ENCODE peak calls at places on chromosomes 11 and 22, in seven cellular contexts. D is ovary; R is CD8-positive, alpha-beta T cell; B is stimulated activated CD4-positive, alpha-beta T cell treated with anti-CD3 and anti-CD28 coated beads, Interleukin-1b, Interleukin-23, amount 100 ng/mL, for 24 hours; J is AG04449; L is HT1080; X is psoas muscle. O is an unnamed sample.
A peak's percentile ranks its signal among the peaks of the same experiment; 100 is the strongest.

GRCh38 chr22:19146215-19146968 is 1.9 kb upstream of the ESS2 start:
- DNase-seq in B (no peak), D (no peak), J (no peak), L (no peak), R (no peak), X (no peak), O (no peak)

GRCh38 chr22:19880786-19881569 is 26.3 kb upstream of the GNB1L start:
- DNase-seq in B (no peak), X (peak; percentile 55), L (peak; percentile 99), J (peak; percentile 68), D (peak; percentile 17), R (no peak), O (peak; percentile 73)

GRCh38 chr11:125165664-125166346 is 1.3 kb downstream of the PKNOX2 start:
- DNase-seq in L (no peak), B (no peak), X (no peak), J (no peak), D (no peak), R (no peak), O (no peak)

GRCh38 chr11:59802639-59803176 is 7.9 kb downstream of the MRPL16 start:
- DNase-seq in B (no peak), R (peak; percentile 42), X (no peak), L (peak; percentile 60), D (no peak), J (no peak), O (peak; percentile 52)

GRCh38 chr11:128343134-128343514 is 244.2 kb downstream of the ETS1 start:
- DNase-seq in X (no peak), R (no peak), D (no peak), L (no peak), B (no peak), J (no peak), O (no peak)

GRCh38 chr11:88384678-88385015 is 47.1 kb upstream of the CTSC start:
- DNase-seq in L (peak; percentile 53), D (no peak), B (no peak), J (no peak), R (no peak), X (no peak), O (no peak)

GRCh38 chr11:128956401-128957203 is 13.9 kb upstream of the TP53AIP1 start:
- DNase-seq in R (peak; percentile 12), D (no peak), B (no peak), X (no peak), L (peak; percentile 75), J (peak; percentile 26), O (peak; percentile 84)

GRCh38 chr22:19631899-19632670 is 82.2 kb upstream of the SEPTIN5 start:
- DNase-seq in J (no peak), L (peak; percentile 28), R (peak; percentile 13), B (no peak), D (no peak), X (no peak), O (peak; percentile 7)

GRCh38 chr11:111045408-111045806 is 200.1 kb upstream of the POU2AF2 start:
- DNase-seq in J (no peak), B (no peak), R (no peak), L (no peak), D (no peak), X (no peak), O (no peak)

GRCh38 chr22:19822301-19823117 is 32.2 kb downstream of the GNB1L start:
- DNase-seq in J (no peak), R (no peak), D (no peak), L (no peak), X (no peak), B (no peak), O (no peak)

GRCh38 chr11:9016916-9017642 is 13.3 kb upstream of the NRIP3 start:
- DNase-seq in X (no peak), R (no peak), D (no peak), L (peak; percentile 53), J (no peak), B (no peak), O (no peak)

GRCh38 chr22:45784357-45785277 is 113.0 kb downstream of the ATXN10 start:
- DNase-seq in L (no peak), X (no peak), B (no peak), D (no peak), R (no peak), J (no peak), O (no peak)

GRCh38 chr11:2213384-2213842 is 41.8 kb upstream of the TH start:
- DNase-seq in B (no peak), J (no peak), L (no peak), X (peak; percentile 15), R (peak; percentile 24), D (no peak), O (no peak)

GRCh38 chr11:109644158-109644557 is 222.2 kb downstream of the C11orf87 start:
- DNase-seq in J (no peak), R (no peak), B (no peak), X (no peak), L (peak; percentile 29), D (no peak), O (no peak)

GRCh38 chr22:44493206-44493605 is 4.8 kb downstream of the RTL6 start:
- DNase-seq in B (no peak), X (no peak), L (no peak), D (no peak), R (peak; percentile 54), J (no peak), O (no peak)

GRCh38 chr11:134587345-134587744 is 175.3 kb upstream of the B3GAT1 start:
- DNase-seq in B (no peak), L (no peak), J (no peak), D (no peak), R (no peak), X (no peak), O (no peak)

GRCh38 chr11:65745049-65745448 is 24.5 kb upstream of the RNASEH2C start:
- DNase-seq in X (no peak), J (no peak), L (no peak), B (no peak), D (no peak), R (no peak), O (no peak)

GRCh38 chr11:93939084-93939780 is 81.9 kb upstream of the HEPHL1 start:
- DNase-seq in X (no peak), B (no peak), D (no peak), R (no peak), J (no peak), L (peak; percentile 85), O (no peak)

GRCh38 chr11:61102667-61103491 is 590 bp downstream of the CD5 start:
- DNase-seq in D (no peak), X (no peak), L (no peak), R (no peak), J (no peak), B (no peak), O (no peak)

GRCh38 chr11:18312663-18313420 is 9.1 kb downstream of the HPS5 start:
- DNase-seq in R (no peak), X (no peak), L (no peak), D (no peak), J (peak; percentile 50), B (no peak), O (no peak)

GRCh38 chr11:67649634-67650540 is 643 bp downstream of the ACY3 start:
- DNase-seq in J (no peak), R (no peak), L (no peak), D (no peak), B (no peak), X (no peak), O (no peak)

GRCh38 chr11:102390667-102391449 is 43.8 kb downstream of the BIRC2 start:
- DNase-seq in B (peak; percentile 14), L (peak; percentile 67), J (no peak), X (peak; percentile 50), R (peak; percentile 50), D (no peak), O (peak; percentile 78)

GRCh38 chr11:32435152-32435480 is 223 bp downstream of the WT1 start:
- DNase-seq in B (no peak), J (no peak), L (peak; percentile 18), X (no peak), D (no peak), R (no peak), O (no peak)

GRCh38 chr22:38262051-38262795 is 10.6 kb downstream of the TMEM184B start:
- DNase-seq in L (no peak), D (peak; percentile 52), R (peak; percentile 44), B (no peak), X (peak; percentile 57), J (no peak), O (peak; percentile 21)

GRCh38 chr11:78576549-78577097 is 2.0 kb upstream of the NARS2 start:
- DNase-seq in B (no peak), L (no peak), X (no peak), D (no peak), R (no peak), J (no peak), O (no peak)

GRCh38 chr11:23079382-23079813 is 219.1 kb upstream of the CCDC179 start:
- DNase-seq in D (no peak), L (peak; percentile 31), B (no peak), R (no peak), X (no peak), J (peak; percentile 24), O (no peak)

GRCh38 chr11:35387341-35387982 is 31.9 kb downstream of the SLC1A2 start:
- DNase-seq in R (no peak), J (no peak), L (no peak), D (no peak), X (no peak), B (no peak), O (no peak)

GRCh38 chr11:36469881-36470802 is 39.9 kb downstream of the TRAF6 start:
- DNase-seq in R (no peak), J (no peak), B (no peak), D (no peak), X (no peak), L (peak; percentile 66), O (no peak)

GRCh38 chr22:28015056-28015445 is 96.0 kb upstream of the PITPNB start:
- DNase-seq in J (no peak), L (no peak), B (no peak), X (no peak), D (peak; percentile 30), R (no peak), O (no peak)

GRCh38 chr11:2797741-2798361 is 87.7 kb downstream of the CDKN1C start:
- DNase-seq in J (no peak), L (no peak), R (peak; percentile 3), D (no peak), B (no peak), X (peak; percentile 12), O (no peak)

GRCh38 chr11:134003792-134004405 is 47.1 kb upstream of the IGSF9B start:
- DNase-seq in J (no peak), D (no peak), X (no peak), L (no peak), B (no peak), R (no peak), O (no peak)

GRCh38 chr11:27291302-27291889 is 71.6 kb downstream of the CCDC34 start:
- DNase-seq in D (no peak), R (no peak), X (no peak), B (no peak), L (peak; percentile 52), J (no peak), O (peak; percentile 39)

GRCh38 chr22:32520612-32521011 is 46.0 kb downstream of the FBXO7 start:
- DNase-seq in L (no peak), X (no peak), R (no peak), B (no peak), J (no peak), D (no peak), O (no peak)

GRCh38 chr11:15565846-15566245 is 451.1 kb downstream of the INSC start:
- DNase-seq in B (no peak), X (no peak), D (no peak), L (no peak), J (no peak), R (no peak), O (no peak)

GRCh38 chr11:27830206-27830605 is 130.0 kb upstream of the BDNF start:
- DNase-seq in J (no peak), R (no peak), B (no peak), D (no peak), L (peak; percentile 25), X (no peak), O (no peak)

GRCh38 chr11:134792677-134793076 is 380.6 kb upstream of the B3GAT1 start:
- DNase-seq in L (no peak), J (no peak), D (no peak), R (no peak), B (no peak), X (no peak), O (no peak)

GRCh38 chr22:27413702-27414101 is 387.9 kb downstream of the MN1 start:
- DNase-seq in B (no peak), D (no peak), R (no peak), L (no peak), X (no peak), J (no peak), O (no peak)

GRCh38 chr11:27571151-27571840 is 64.7 kb upstream of the LIN7C start:
- DNase-seq in D (no peak), L (no peak), R (no peak), J (peak; percentile 75), B (no peak), X (no peak), O (no peak)

O was measured in RKO.